ENCODE peak calls at places on chromosome 7, in five cellular contexts. One of them, this sample, is unnamed.

GRCh38 chr7:33677556-33677955 is 227.8 kb upstream of the BMPER start:
- DNase-seq in AG04450: no peak
- DNase-seq in GM10248: no peak
- DNase-seq in omental fat pad: no peak
- DNase-seq in Daoy: no peak
- DNase-seq in this sample: no peak

GRCh38 chr7:15341811-15342210 is 220.0 kb downstream of the AGMO start:
- DNase-seq in AG04450: no peak
- DNase-seq in GM10248: no peak
- DNase-seq in omental fat pad: no peak
- DNase-seq in Daoy: no peak
- DNase-seq in this sample: no peak

GRCh38 chr7:75617634-75618234 is 121.0 kb downstream of the HIP1 start:
- DNase-seq in GM10248: no peak
- DNase-seq in omental fat pad: peak; percentile 38
- DNase-seq in Daoy: peak; percentile 50
- DNase-seq in AG04450: no peak
- DNase-seq in this sample: peak; percentile 58

GRCh38 chr7:141664450-141664849 is 37.5 kb downstream of the DENND11 start:
- DNase-seq in GM10248: no peak
- DNase-seq in AG04450: no peak
- DNase-seq in Daoy: no peak
- DNase-seq in omental fat pad: no peak
- DNase-seq in this sample: no peak

GRCh38 chr7:30692438-30692837 is 10.2 kb upstream of the CRHR2 start:
- DNase-seq in AG04450: no peak
- DNase-seq in omental fat pad: no peak
- DNase-seq in GM10248: no peak
- DNase-seq in Daoy: no peak
- DNase-seq in this sample: no peak

GRCh38 chr7:132577206-132578049 is 1.2 kb upstream of the PLXNA4 start:
- DNase-seq in Daoy: peak; percentile 89
- DNase-seq in GM10248: no peak
- DNase-seq in AG04450: no peak
- DNase-seq in omental fat pad: no peak
- DNase-seq in this sample: no peak

GRCh38 chr7:20395094-20395493 is 64.4 kb downstream of the ITGB8 start:
- DNase-seq in AG04450: no peak
- DNase-seq in GM10248: no peak
- DNase-seq in Daoy: no peak
- DNase-seq in omental fat pad: no peak
- DNase-seq in this sample: no peak

GRCh38 chr7:19969859-19970493 is 196.6 kb upstream of the TMEM196 start:
- DNase-seq in omental fat pad: no peak
- DNase-seq in AG04450: no peak
- DNase-seq in Daoy: peak; percentile 36
- DNase-seq in GM10248: no peak
- DNase-seq in this sample: no peak

GRCh38 chr7:51316262-51316665 is 345 bp downstream of the COBL start:
- DNase-seq in AG04450: no peak
- DNase-seq in GM10248: no peak
- DNase-seq in omental fat pad: no peak
- DNase-seq in Daoy: peak; percentile 67
- DNase-seq in this sample: no peak

GRCh38 chr7:78226059-78226658 is 427.6 kb downstream of the PHTF2 start:
- DNase-seq in omental fat pad: peak; percentile 35
- DNase-seq in AG04450: no peak
- DNase-seq in Daoy: peak; percentile 54
- DNase-seq in GM10248: no peak
- DNase-seq in this sample: no peak

GRCh38 chr7:33771422-33771821 is 133.9 kb upstream of the BMPER start:
- DNase-seq in AG04450: no peak
- DNase-seq in omental fat pad: no peak
- DNase-seq in GM10248: no peak
- DNase-seq in Daoy: no peak
- DNase-seq in this sample: no peak

GRCh38 chr7:137626469-137627067 is 220.2 kb downstream of the DGKI start:
- DNase-seq in Daoy: peak; percentile 39
- DNase-seq in GM10248: peak; percentile 62
- DNase-seq in omental fat pad: no peak
- DNase-seq in AG04450: peak; percentile 6
- DNase-seq in this sample: peak; percentile 49

GRCh38 chr7:110921478-110922210 is 169.3 kb upstream of the LRRN3 start:
- DNase-seq in AG04450: no peak
- DNase-seq in Daoy: no peak
- DNase-seq in GM10248: no peak
- DNase-seq in omental fat pad: no peak
- DNase-seq in this sample: no peak

GRCh38 chr7:134458806-134459698 is at the start of gene AKR1B1:
- DNase-seq in omental fat pad: peak; percentile 51
- DNase-seq in Daoy: peak; percentile 98
- DNase-seq in AG04450: peak; percentile 81
- DNase-seq in GM10248: peak; percentile 96
- DNase-seq in this sample: peak; percentile 96

GRCh38 chr7:150983893-150984368 is 5.8 kb upstream of the KCNH2 start:
- DNase-seq in Daoy: peak; percentile 59
- DNase-seq in omental fat pad: no peak
- DNase-seq in GM10248: no peak
- DNase-seq in AG04450: no peak
- DNase-seq in this sample: no peak

GRCh38 chr7:73463966-73464365 is 30.4 kb downstream of the FZD9 start:
- DNase-seq in AG04450: no peak
- DNase-seq in Daoy: no peak
- DNase-seq in GM10248: no peak
- DNase-seq in omental fat pad: no peak
- DNase-seq in this sample: no peak

GRCh38 chr7:157411580-157411979 is 74.8 kb downstream of the DNAJB6 start:
- DNase-seq in GM10248: no peak
- DNase-seq in omental fat pad: no peak
- DNase-seq in AG04450: no peak
- DNase-seq in Daoy: peak; percentile 69
- DNase-seq in this sample: no peak

GRCh38 chr7:134741901-134742635 is 37.4 kb upstream of the CALD1 start:
- DNase-seq in omental fat pad: no peak
- DNase-seq in GM10248: no peak
- DNase-seq in Daoy: peak; percentile 75
- DNase-seq in AG04450: peak; percentile 70
- DNase-seq in this sample: no peak

GRCh38 chr7:48337012-48337621 is 165.9 kb downstream of the ABCA13 start:
- DNase-seq in AG04450: no peak
- DNase-seq in GM10248: no peak
- DNase-seq in omental fat pad: no peak
- DNase-seq in Daoy: no peak
- DNase-seq in this sample: no peak

GRCh38 chr7:47357863-47358262 is 224.0 kb downstream of the TNS3 start:
- DNase-seq in Daoy: no peak
- DNase-seq in GM10248: no peak
- DNase-seq in AG04450: no peak
- DNase-seq in omental fat pad: no peak
- DNase-seq in this sample: no peak

GRCh38 chr7:23383225-23383624 is 84.1 kb downstream of the MALSU1 start:
- DNase-seq in omental fat pad: no peak
- DNase-seq in AG04450: no peak
- DNase-seq in Daoy: no peak
- DNase-seq in GM10248: no peak
- DNase-seq in this sample: no peak

GRCh38 chr7:106057962-106058901 is 53.9 kb downstream of the SYPL1 start:
- DNase-seq in omental fat pad: no peak
- DNase-seq in Daoy: no peak
- DNase-seq in AG04450: no peak
- DNase-seq in GM10248: peak; percentile 79
- DNase-seq in this sample: peak; percentile 87

GRCh38 chr7:139731802-139732470 is 45.9 kb downstream of the HIPK2 start:
- DNase-seq in Daoy: peak; percentile 92
- DNase-seq in omental fat pad: peak; percentile 80
- DNase-seq in GM10248: no peak
- DNase-seq in AG04450: no peak
- DNase-seq in this sample: no peak

GRCh38 chr7:47601119-47601880 is 19.4 kb upstream of the TNS3 start:
- DNase-seq in GM10248: no peak
- DNase-seq in Daoy: peak; percentile 98
- DNase-seq in omental fat pad: no peak
- DNase-seq in AG04450: peak; percentile 70
- DNase-seq in this sample: peak; percentile 62

GRCh38 chr7:133941496-133941895 is 185.6 kb upstream of the LRGUK start:
- DNase-seq in omental fat pad: no peak
- DNase-seq in AG04450: peak; percentile 15
- DNase-seq in GM10248: no peak
- DNase-seq in Daoy: no peak
- DNase-seq in this sample: no peak

GRCh38 chr7:77479536-77480088 is 57.5 kb upstream of the PTPN12 start:
- DNase-seq in Daoy: no peak
- DNase-seq in omental fat pad: no peak
- DNase-seq in GM10248: no peak
- DNase-seq in AG04450: no peak
- DNase-seq in this sample: no peak

GRCh38 chr7:128410092-128410665 is 397 bp upstream of the IMPDH1 start:
- DNase-seq in omental fat pad: peak; percentile 33
- DNase-seq in AG04450: peak; percentile 51
- DNase-seq in GM10248: no peak
- DNase-seq in Daoy: peak; percentile 95
- DNase-seq in this sample: no peak

GRCh38 chr7:1931248-1931950 is 261.3 kb downstream of the ELFN1 start:
- DNase-seq in GM10248: no peak
- DNase-seq in omental fat pad: no peak
- DNase-seq in AG04450: no peak
- DNase-seq in Daoy: no peak
- DNase-seq in this sample: no peak

GRCh38 chr7:27170936-27171635 is 3.0 kb downstream of the HOXA10 start:
- DNase-seq in omental fat pad: peak; percentile 14
- DNase-seq in AG04450: no peak
- DNase-seq in Daoy: no peak
- DNase-seq in GM10248: no peak
- DNase-seq in this sample: no peak

GRCh38 chr7:77989981-77990566 is 191.5 kb downstream of the PHTF2 start:
- DNase-seq in Daoy: peak; percentile 17
- DNase-seq in omental fat pad: no peak
- DNase-seq in GM10248: no peak
- DNase-seq in AG04450: no peak
- DNase-seq in this sample: no peak

GRCh38 chr7:112302566-112302965 is 96.1 kb downstream of the ZNF277 start:
- DNase-seq in Daoy: no peak
- DNase-seq in GM10248: no peak
- DNase-seq in AG04450: no peak
- DNase-seq in omental fat pad: no peak
- DNase-seq in this sample: no peak

GRCh38 chr7:51251292-51251691 is 65.3 kb downstream of the COBL start:
- DNase-seq in AG04450: no peak
- DNase-seq in GM10248: no peak
- DNase-seq in Daoy: no peak
- DNase-seq in omental fat pad: no peak
- DNase-seq in this sample: no peak

GRCh38 chr7:85927226-85927625 is 716.5 kb upstream of the GRM3 start:
- DNase-seq in AG04450: no peak
- DNase-seq in GM10248: no peak
- DNase-seq in omental fat pad: no peak
- DNase-seq in Daoy: no peak
- DNase-seq in this sample: no peak

GRCh38 chr7:37009282-37009681 is 285.0 kb upstream of the AOAH start:
- DNase-seq in Daoy: no peak
- DNase-seq in omental fat pad: no peak
- DNase-seq in GM10248: no peak
- DNase-seq in AG04450: no peak
- DNase-seq in this sample: no peak

GRCh38 chr7:74598558-74598957 is 59.0 kb upstream of the GTF2I start:
- DNase-seq in GM10248: no peak
- DNase-seq in AG04450: no peak
- DNase-seq in Daoy: peak; percentile 89
- DNase-seq in omental fat pad: no peak
- DNase-seq in this sample: no peak

GRCh38 chr7:27300401-27300800 is 57.8 kb downstream of the EVX1 start:
- DNase-seq in GM10248: no peak
- DNase-seq in omental fat pad: no peak
- DNase-seq in AG04450: no peak
- DNase-seq in Daoy: peak; percentile 80
- DNase-seq in this sample: no peak